ENCODE peak calls at places on chromosomes 1 and 21, in four cellular contexts. M is cardiac fibroblast, A is heart left ventricle, J is cardiac muscle cell. B is an unnamed sample.
A peak's percentile ranks its signal among the peaks of the same experiment; 100 is the strongest.

GRCh38 chr1:192654607-192655389 is 18.9 kb downstream of the RGS13 start:
- DNase-seq in M (peak; percentile 89), A (no peak), J (peak; percentile 38), B (no peak)

GRCh38 chr1:202237052-202237451 is 43.5 kb downstream of the LGR6 start:
- DNase-seq in M (no peak), A (no peak), J (peak; percentile 36), B (peak; percentile 33)

GRCh38 chr1:43844114-43844513 is 89.5 kb upstream of the ARTN start:
- DNase-seq in M (no peak), A (no peak), J (no peak), B (no peak)

GRCh38 chr1:243343970-243344749 is 88.3 kb downstream of the SDCCAG8 start:
- DNase-seq in M (peak; percentile 64), A (no peak), J (peak; percentile 61), B (no peak)

GRCh38 chr1:234478481-234479309 is at the start of gene TARBP1:
- DNase-seq in M (peak; percentile 71), A (peak; percentile 87), J (peak; percentile 83), B (peak; percentile 67)

GRCh38 chr1:14745815-14746214 is 147.3 kb downstream of the KAZN start:
- DNase-seq in M (no peak), A (no peak), J (no peak), B (no peak)

GRCh38 chr1:114032271-114033218 is 53.3 kb downstream of the OLFML3 start:
- DNase-seq in M (peak; percentile 80), A (no peak), J (peak; percentile 38), B (no peak)

GRCh38 chr21:28207776-28208175 is 784.9 kb downstream of the LTN1 start:
- DNase-seq in M (peak; percentile 57), A (no peak), J (peak; percentile 68), B (no peak)

GRCh38 chr1:22132517-22133235 is 10.2 kb downstream of the WNT4 start:
- DNase-seq in M (peak; percentile 58), A (no peak), J (peak; percentile 61), B (no peak)

GRCh38 chr1:98557808-98558390 is 103.6 kb upstream of the SNX7 start:
- DNase-seq in M (no peak), A (no peak), J (peak; percentile 20), B (no peak)

GRCh38 chr21:42535602-42536171 is 22.0 kb downstream of the SLC37A1 start:
- DNase-seq in M (no peak), A (peak; percentile 60), J (no peak), B (no peak)

GRCh38 chr21:45721656-45722055 is 78.1 kb downstream of the PCBP3 start:
- DNase-seq in M (peak; percentile 43), A (no peak), J (peak; percentile 48), B (no peak)

GRCh38 chr1:181086926-181087325 is 1.6 kb upstream of the IER5 start:
- DNase-seq in M (peak; percentile 87), A (no peak), J (peak; percentile 52), B (no peak)

GRCh38 chr1:181081399-181081798 is 7.1 kb upstream of the IER5 start:
- DNase-seq in M (no peak), A (no peak), J (no peak), B (no peak)

GRCh38 chr1:181084606-181084969 is 3.9 kb upstream of the IER5 start:
- DNase-seq in M (no peak), A (no peak), J (no peak), B (no peak)

GRCh38 chr1:181087400-181087901 is 1.0 kb upstream of the IER5 start:
- DNase-seq in M (no peak), A (no peak), J (no peak), B (no peak)

DNA sequence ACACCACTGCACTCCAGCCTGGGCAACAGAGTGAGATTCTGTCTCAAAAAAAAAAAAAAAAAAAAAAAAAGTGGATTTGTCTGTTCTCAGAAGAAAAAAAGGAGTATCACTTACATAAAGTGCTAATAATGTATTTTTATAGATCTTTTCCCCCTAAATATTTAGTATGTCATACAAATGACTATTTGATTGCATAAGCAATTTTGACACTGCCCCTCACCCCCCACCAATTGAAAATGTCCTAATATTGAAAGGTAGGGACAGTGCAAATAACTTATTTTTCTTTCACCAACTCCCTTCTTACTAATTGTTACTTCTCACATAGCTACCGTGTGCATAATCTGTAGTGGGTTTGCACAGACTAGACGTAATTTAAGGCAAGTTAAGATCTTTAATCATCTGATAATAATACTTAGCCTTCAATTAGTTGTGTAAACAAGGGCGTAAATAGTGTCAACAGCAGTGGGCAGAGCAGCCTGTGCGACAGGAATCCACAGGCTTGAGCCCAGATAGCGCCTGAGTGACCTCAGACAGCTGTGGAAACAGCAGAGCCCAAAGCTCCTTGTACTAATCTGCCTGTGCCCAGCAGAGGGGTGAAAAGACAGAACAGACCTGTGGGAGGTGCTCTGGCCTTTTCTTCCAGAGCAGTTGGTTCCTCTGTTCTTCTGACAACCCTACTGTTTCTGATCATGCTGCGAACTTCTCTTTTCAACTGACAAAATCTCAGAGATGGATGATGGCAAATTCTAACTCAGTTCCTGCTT is 4.5 kb upstream of the IER5 start:
- DNase-seq in M (peak; percentile 71), A (no peak), J (peak; percentile 77), B (no peak)
- TF ChIP-seq CTCF in M (peak; percentile 44), A (peak; percentile 56), J (peak; percentile 61), B (peak; percentile 38)

DNA sequence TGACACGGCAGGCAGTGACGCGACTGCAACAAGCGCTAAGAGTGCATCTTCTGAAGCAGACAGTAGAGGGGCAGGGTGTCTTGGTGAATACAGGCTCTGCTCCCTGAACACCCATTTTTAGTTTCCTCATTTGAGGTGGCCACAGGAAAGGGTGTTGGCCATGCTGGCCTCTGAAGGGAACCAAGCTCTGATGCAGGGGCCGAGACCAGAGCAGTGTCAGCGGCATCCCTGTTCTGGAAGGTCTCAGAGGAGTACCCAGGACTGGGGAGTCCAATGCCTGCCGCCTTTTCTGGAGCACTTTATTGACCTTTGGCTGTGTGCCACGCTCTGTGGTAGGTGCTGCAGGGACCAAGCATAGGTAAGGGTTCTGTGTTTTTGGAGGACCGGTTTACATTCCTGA is 100.4 kb downstream of the KCNJ6 start:
- DNase-seq in M (no peak), A (no peak), J (no peak), B (no peak)
- TF ChIP-seq CTCF in M (no peak), A (no peak), J (no peak), B (no peak)

GRCh38 chr1:201085902-201086735 is 26.1 kb downstream of the CACNA1S start:
- DNase-seq in M (peak; percentile 52), A (no peak), J (peak; percentile 62), B (peak; percentile 17)
- TF ChIP-seq CTCF in M (peak; percentile 77), A (peak; percentile 53), J (peak; percentile 81), B (peak; percentile 62)

DNA sequence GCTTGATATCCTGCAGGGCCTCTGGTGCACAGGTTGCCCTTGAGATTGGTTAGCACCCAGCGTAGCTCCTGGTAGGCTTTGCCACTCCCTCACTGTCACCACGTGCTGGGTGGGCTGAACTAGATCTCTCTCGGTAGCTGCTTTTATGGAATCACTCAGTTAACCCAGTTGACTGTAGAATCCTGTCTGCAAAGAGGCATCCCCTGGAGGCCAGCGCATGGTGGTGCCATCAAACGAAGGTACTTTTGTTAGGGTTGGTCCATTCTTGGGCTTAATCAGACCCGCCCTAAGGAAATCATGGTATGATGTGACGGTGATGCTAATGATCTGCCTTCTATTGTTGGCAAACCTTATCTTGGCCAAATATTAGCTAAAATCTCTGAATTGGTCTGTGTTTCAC is 153.4 kb downstream of the GALNT2 start:
- DNase-seq in M (no peak), A (no peak), J (no peak), B (no peak)
- TF ChIP-seq CTCF in M (no peak), A (no peak), J (no peak), B (peak; percentile 38)

GRCh38 chr21:41362605-41363369 is 960 bp downstream of the MX2 start:
- DNase-seq in M (no peak), A (no peak), J (no peak), B (no peak)

GRCh38 chr21:41363370-41364270 is 1.8 kb downstream of the MX2 start:
- DNase-seq in M (no peak), A (no peak), J (no peak), B (no peak)

GRCh38 chr21:41360072-41360821 is 1.6 kb upstream of the MX2 start:
- DNase-seq in M (peak; percentile 42), A (no peak), J (peak; percentile 83), B (no peak)

GRCh38 chr21:41361053-41361785 is 608 bp upstream of the MX2 start:
- DNase-seq in M (no peak), A (no peak), J (peak; percentile 3), B (no peak)

GRCh38 chr21:41361786-41362604 is at the start of gene MX2:
- DNase-seq in M (peak; percentile 80), A (peak; percentile 79), J (peak; percentile 93), B (no peak)
- TF ChIP-seq CTCF in M (no peak), A (no peak), J (no peak), B (no peak)

GRCh38 chr1:38037481-38037939 is 9.1 kb downstream of the POU3F1 start:
- DNase-seq in M (no peak), A (no peak), J (peak; percentile 75), B (no peak)
- TF ChIP-seq CTCF in M (peak; percentile 18), A (no peak), J (peak; percentile 49), B (peak; percentile 34)

B was measured in progenitor cell of endocrine pancreas.